ENCODE peak calls at places on chromosomes 7 and 10, in eight cellular contexts. Z, U, B, H, D, L, O and K are unnamed samples.

GRCh38 chr7:101882595-101883564 is 65.5 kb downstream of the CUX1 start:
- DNase-seq in Z (peak), D (peak), O (peak), U (peak), H (peak), L (peak), B (peak), K (no peak)

GRCh38 chr7:142889825-142890224 is 4.3 kb upstream of the TRPV6 start:
- DNase-seq in O (no peak), B (no peak), H (no peak), U (no peak), Z (no peak), D (no peak), L (no peak), K (no peak)

GRCh38 chr7:105806592-105807266 is 69.7 kb downstream of the ATXN7L1 start:
- DNase-seq in U (peak), Z (no peak), B (no peak), L (peak), H (no peak), O (no peak), D (peak), K (no peak)

GRCh38 chr7:101790566-101791293 is 26.7 kb upstream of the CUX1 start:
- DNase-seq in O (no peak), U (no peak), L (no peak), D (no peak), B (no peak), Z (no peak), H (no peak), K (no peak)

GRCh38 chr7:74481458-74482324 is 28.0 kb downstream of the GTF2IRD1 start:
- DNase-seq in Z (no peak), B (no peak), U (no peak), D (peak), L (peak), O (no peak), H (no peak), K (no peak)

GRCh38 chr10:117462424-117462792 is 80.1 kb upstream of the EMX2 start:
- DNase-seq in Z (no peak), B (no peak), O (no peak), D (peak), L (peak), U (no peak), H (no peak), K (no peak)

GRCh38 chr10:77325233-77325537 is 312.4 kb downstream of the KCNMA1 start:
- DNase-seq in O (no peak), D (no peak), U (no peak), Z (no peak), L (no peak), B (no peak), H (no peak), K (no peak)

GRCh38 chr7:29957921-29958320 is 31.7 kb downstream of the SCRN1 start:
- DNase-seq in L (no peak), D (no peak), O (no peak), Z (no peak), U (no peak), H (no peak), B (no peak), K (no peak)

GRCh38 chr7:106460792-106461254 is 176.0 kb upstream of the NAMPT start:
- DNase-seq in O (no peak), U (peak), B (no peak), H (no peak), L (no peak), Z (no peak), D (peak), K (no peak)

GRCh38 chr10:96440257-96441125 is 73.2 kb downstream of the TLL2 start:
- DNase-seq in D (no peak), H (no peak), L (no peak), B (no peak), O (no peak), Z (no peak), U (no peak), K (no peak)

GRCh38 chr7:158614695-158615094 is 27.1 kb upstream of the PTPRN2 start:
- DNase-seq in U (no peak), D (no peak), B (no peak), L (peak), H (no peak), Z (peak), O (no peak), K (no peak)

GRCh38 chr7:27181795-27182275 is 3.2 kb downstream of the HOXA11 start:
- DNase-seq in O (no peak), B (no peak), U (no peak), D (peak), H (no peak), L (peak), Z (no peak), K (no peak)

GRCh38 chr7:101066141-101066857 is 19.0 kb upstream of the TRIM56 start:
- DNase-seq in B (no peak), U (peak), L (no peak), H (peak), D (no peak), Z (no peak), O (no peak), K (no peak)

GRCh38 chr7:117274951-117275350 is 47.9 kb downstream of the WNT2 start:
- DNase-seq in Z (no peak), O (no peak), B (no peak), D (no peak), H (no peak), L (peak), U (no peak), K (no peak)

GRCh38 chr10:97138174-97138573 is 47.6 kb downstream of the SLIT1 start:
- DNase-seq in D (peak), O (peak), L (no peak), H (no peak), U (peak), B (no peak), Z (no peak), K (no peak)

GRCh38 chr7:105336009-105336408 is 52.7 kb downstream of the SRPK2 start:
- DNase-seq in O (no peak), D (peak), B (no peak), L (peak), H (no peak), Z (no peak), U (peak), K (no peak)

GRCh38 chr7:47474937-47475879 is 106.7 kb downstream of the TNS3 start:
- DNase-seq in D (peak), Z (peak), L (peak), B (peak), U (peak), O (peak), H (peak), K (no peak)

GRCh38 chr7:94556028-94556427 is 46.4 kb downstream of the CASD1 start:
- DNase-seq in O (no peak), L (no peak), D (no peak), B (no peak), Z (no peak), H (no peak), U (no peak), K (no peak)

GRCh38 chr10:112269266-112269665 is 13.9 kb upstream of the TECTB start:
- DNase-seq in O (no peak), H (no peak), D (no peak), U (no peak), B (no peak), L (peak), Z (no peak), K (no peak)

GRCh38 chr7:41824284-41824683 is 121.4 kb upstream of the INHBA start:
- DNase-seq in O (no peak), L (peak), H (no peak), B (no peak), D (no peak), U (no peak), Z (no peak), K (no peak)

GRCh38 chr7:66333443-66333842 is 128.3 kb downstream of the TPST1 start:
- DNase-seq in L (no peak), B (no peak), O (no peak), H (no peak), Z (no peak), U (no peak), D (no peak), K (no peak)

GRCh38 chr7:53095731-53096501 is 60.5 kb downstream of the POM121L12 start:
- DNase-seq in B (no peak), U (no peak), H (no peak), D (no peak), O (no peak), Z (no peak), L (no peak), K (no peak)

GRCh38 chr7:116327751-116328150 is 117.4 kb downstream of the TES start:
- DNase-seq in H (no peak), O (no peak), B (peak), Z (peak), U (no peak), L (peak), D (no peak), K (no peak)

GRCh38 chr10:3500408-3500856 is 284.6 kb downstream of the KLF6 start:
- DNase-seq in H (peak), O (no peak), B (peak), U (no peak), L (peak), Z (peak), D (no peak), K (no peak)

GRCh38 chr10:60008816-60009215 is 102.5 kb upstream of the CCDC6 start:
- DNase-seq in Z (no peak), B (no peak), H (no peak), D (peak), L (no peak), O (no peak), U (no peak), K (no peak)

GRCh38 chr7:31065840-31066239 is 13.7 kb downstream of the ADCYAP1R1 start:
- DNase-seq in D (no peak), L (no peak), U (no peak), H (peak), O (no peak), Z (no peak), B (no peak), K (no peak)

GRCh38 chr10:97222346-97222961 is 36.7 kb upstream of the SLIT1 start:
- DNase-seq in D (no peak), H (no peak), B (no peak), L (no peak), O (peak), Z (no peak), U (no peak), K (no peak)

GRCh38 chr7:110764852-110765251 is 326.1 kb upstream of the LRRN3 start:
- DNase-seq in Z (no peak), L (no peak), B (no peak), O (no peak), U (no peak), H (no peak), D (no peak), K (no peak)

GRCh38 chr10:102660891-102661613 is 16.8 kb downstream of the TRIM8 start:
- DNase-seq in L (peak), Z (no peak), D (peak), U (no peak), O (no peak), H (peak), B (peak), K (peak)

GRCh38 chr7:135991322-135991721 is 14.2 kb upstream of the MTPN start:
- DNase-seq in H (no peak), Z (no peak), L (no peak), U (no peak), D (no peak), O (no peak), B (no peak), K (no peak)

GRCh38 chr10:97412891-97413304 is 11.8 kb upstream of the RRP12 start:
- DNase-seq in Z (no peak), O (no peak), U (peak), B (no peak), D (no peak), L (no peak), H (no peak), K (no peak)